ENCODE peak calls at places on chromosomes 4 and X, in seven cellular contexts. One of them, this sample, is unnamed. For H3K4me1, the result is how much of the 10 kb centered on the place peaks cover.

GRCh38 chr4:107939307-107939706 is 8.0 kb downstream of the CYP2U1 start:
- DNase-seq in mammary epithelial cell: peak
- DNase-seq in CD8-positive, alpha-beta memory T cell: no peak
- DNase-seq in aorta: no peak
- DNase-seq in A549: no peak
- DNase-seq in lung: no peak
- DNase-seq in sigmoid colon: no peak
- DNase-seq in this sample: no peak

GRCh38 chr4:185237185-185237584 is 27.8 kb downstream of the SNX25 start:
- DNase-seq in mammary epithelial cell: no peak
- DNase-seq in CD8-positive, alpha-beta memory T cell: no peak
- DNase-seq in aorta: no peak
- DNase-seq in A549: no peak
- DNase-seq in lung: no peak
- DNase-seq in sigmoid colon: no peak
- DNase-seq in this sample: no peak

GRCh38 chr4:105158837-105159236 is 12.2 kb downstream of the TET2 start:
- DNase-seq in mammary epithelial cell: no peak
- DNase-seq in CD8-positive, alpha-beta memory T cell: no peak
- DNase-seq in aorta: peak
- DNase-seq in A549: no peak
- DNase-seq in lung: peak
- DNase-seq in sigmoid colon: peak
- DNase-seq in this sample: no peak

GRCh38 chrX:115968436-115969252 is 201.9 kb upstream of the AGTR2 start:
- DNase-seq in mammary epithelial cell: peak
- DNase-seq in CD8-positive, alpha-beta memory T cell: no peak
- DNase-seq in aorta: peak
- DNase-seq in A549: peak
- DNase-seq in lung: peak
- DNase-seq in sigmoid colon: peak
- DNase-seq in this sample: no peak

GRCh38 chrX:129788527-129788926 is 8.8 kb downstream of the SASH3 start:
- DNase-seq in mammary epithelial cell: no peak
- DNase-seq in CD8-positive, alpha-beta memory T cell: no peak
- DNase-seq in aorta: no peak
- DNase-seq in A549: no peak
- DNase-seq in lung: no peak
- DNase-seq in sigmoid colon: peak
- DNase-seq in this sample: no peak

GRCh38 chrX:52558140-52558539 is 41.3 kb upstream of the XAGE1B start:
- DNase-seq in mammary epithelial cell: no peak
- DNase-seq in CD8-positive, alpha-beta memory T cell: no peak
- DNase-seq in aorta: no peak
- DNase-seq in A549: no peak
- DNase-seq in lung: no peak
- DNase-seq in sigmoid colon: no peak
- DNase-seq in this sample: no peak

GRCh38 chr4:71095141-71095939 is 101.9 kb downstream of the DCK start:
- DNase-seq in mammary epithelial cell: no peak
- DNase-seq in CD8-positive, alpha-beta memory T cell: no peak
- DNase-seq in aorta: no peak
- DNase-seq in A549: no peak
- DNase-seq in lung: no peak
- DNase-seq in sigmoid colon: no peak
- DNase-seq in this sample: no peak

GRCh38 chr4:25938251-25939186 is 24.5 kb downstream of the SMIM20 start:
- DNase-seq in mammary epithelial cell: peak
- DNase-seq in CD8-positive, alpha-beta memory T cell: no peak
- DNase-seq in aorta: no peak
- DNase-seq in A549: no peak
- DNase-seq in lung: no peak
- DNase-seq in sigmoid colon: no peak
- DNase-seq in this sample: no peak

GRCh38 chr4:55356991-55357461 is 11.0 kb downstream of the SRD5A3 start:
- DNase-seq in mammary epithelial cell: no peak
- DNase-seq in CD8-positive, alpha-beta memory T cell: no peak
- DNase-seq in aorta: no peak
- DNase-seq in A549: no peak
- DNase-seq in lung: peak
- DNase-seq in sigmoid colon: no peak
- DNase-seq in this sample: no peak

GRCh38 chrX:145213504-145213903 is 33.8 kb upstream of the SPANXN1 start:
- DNase-seq in mammary epithelial cell: peak
- DNase-seq in CD8-positive, alpha-beta memory T cell: no peak
- DNase-seq in aorta: no peak
- DNase-seq in A549: no peak
- DNase-seq in lung: no peak
- DNase-seq in sigmoid colon: no peak
- DNase-seq in this sample: no peak

GRCh38 chrX:123830309-123830708 is 29.5 kb upstream of the XIAP start:
- DNase-seq in mammary epithelial cell: peak
- DNase-seq in CD8-positive, alpha-beta memory T cell: no peak
- DNase-seq in aorta: peak
- DNase-seq in A549: peak
- DNase-seq in lung: peak
- DNase-seq in sigmoid colon: no peak
- DNase-seq in this sample: peak

GRCh38 chr4:95165926-95166524 is 382.7 kb downstream of the UNC5C start:
- DNase-seq in mammary epithelial cell: peak
- DNase-seq in CD8-positive, alpha-beta memory T cell: no peak
- DNase-seq in aorta: no peak
- DNase-seq in A549: peak
- DNase-seq in lung: peak
- DNase-seq in sigmoid colon: no peak
- DNase-seq in this sample: no peak

GRCh38 chrX:26851981-26852380 is 611.2 kb downstream of the PPP4R3C start:
- DNase-seq in mammary epithelial cell: peak
- DNase-seq in CD8-positive, alpha-beta memory T cell: no peak
- DNase-seq in aorta: no peak
- DNase-seq in A549: no peak
- DNase-seq in lung: no peak
- DNase-seq in sigmoid colon: no peak
- DNase-seq in this sample: no peak

GRCh38 chrX:25737540-25737939 is 400.6 kb upstream of the MAGEB18 start:
- DNase-seq in mammary epithelial cell: no peak
- DNase-seq in CD8-positive, alpha-beta memory T cell: no peak
- DNase-seq in aorta: no peak
- DNase-seq in A549: no peak
- DNase-seq in lung: no peak
- DNase-seq in sigmoid colon: no peak
- DNase-seq in this sample: no peak

GRCh38 chr4:163269156-163269555 is 63.2 kb downstream of the NPY1R start:
- DNase-seq in mammary epithelial cell: no peak
- DNase-seq in CD8-positive, alpha-beta memory T cell: no peak
- DNase-seq in aorta: no peak
- DNase-seq in A549: no peak
- DNase-seq in lung: no peak
- DNase-seq in sigmoid colon: no peak
- DNase-seq in this sample: no peak

GRCh38 chr4:174592256-174592984 is 70.1 kb upstream of the HPGD start:
- DNase-seq in mammary epithelial cell: no peak
- DNase-seq in CD8-positive, alpha-beta memory T cell: no peak
- DNase-seq in aorta: no peak
- DNase-seq in A549: no peak
- DNase-seq in lung: no peak
- DNase-seq in sigmoid colon: no peak
- DNase-seq in this sample: no peak

GRCh38 chr4:41268024-41268423 is 11.3 kb downstream of the UCHL1 start:
- DNase-seq in mammary epithelial cell: no peak
- DNase-seq in CD8-positive, alpha-beta memory T cell: no peak
- DNase-seq in aorta: no peak
- DNase-seq in A549: no peak
- DNase-seq in lung: no peak
- DNase-seq in sigmoid colon: no peak
- DNase-seq in this sample: no peak

GRCh38 chr4:176631611-176632010 is 161.1 kb downstream of the VEGFC start:
- DNase-seq in mammary epithelial cell: no peak
- DNase-seq in CD8-positive, alpha-beta memory T cell: no peak
- DNase-seq in aorta: no peak
- DNase-seq in A549: no peak
- DNase-seq in lung: no peak
- DNase-seq in sigmoid colon: no peak
- DNase-seq in this sample: no peak

GRCh38 chr4:109729155-109729562 is 711 bp downstream of the PLA2G12A start:
- DNase-seq in mammary epithelial cell: peak
- DNase-seq in CD8-positive, alpha-beta memory T cell: no peak
- DNase-seq in aorta: no peak
- DNase-seq in A549: peak
- DNase-seq in lung: peak
- DNase-seq in sigmoid colon: no peak
- DNase-seq in this sample: no peak

GRCh38 chrX:129771266-129771995 is 8.3 kb upstream of the SASH3 start:
- DNase-seq in mammary epithelial cell: no peak
- DNase-seq in CD8-positive, alpha-beta memory T cell: no peak
- DNase-seq in aorta: no peak
- DNase-seq in A549: no peak
- DNase-seq in lung: no peak
- DNase-seq in sigmoid colon: no peak
- DNase-seq in this sample: no peak

GRCh38 chr4:75673959-75674328 is 733 bp upstream of the G3BP2 start:
- DNase-seq in mammary epithelial cell: no peak
- DNase-seq in CD8-positive, alpha-beta memory T cell: no peak
- DNase-seq in aorta: no peak
- DNase-seq in A549: no peak
- DNase-seq in lung: no peak
- DNase-seq in sigmoid colon: no peak
- DNase-seq in this sample: no peak

GRCh38 chrX:118724775-118725174 is 2.6 kb upstream of the IL13RA1 start:
- DNase-seq in mammary epithelial cell: no peak
- DNase-seq in CD8-positive, alpha-beta memory T cell: no peak
- DNase-seq in aorta: no peak
- DNase-seq in A549: peak
- DNase-seq in lung: no peak
- DNase-seq in sigmoid colon: no peak
- DNase-seq in this sample: no peak

GRCh38 chr4:10879411-10880110 is 195.0 kb upstream of the CLNK start:
- DNase-seq in mammary epithelial cell: peak
- DNase-seq in CD8-positive, alpha-beta memory T cell: no peak
- DNase-seq in aorta: no peak
- DNase-seq in A549: no peak
- DNase-seq in lung: no peak
- DNase-seq in sigmoid colon: no peak
- DNase-seq in this sample: no peak

GRCh38 chrX:37746268-37746931 is 33.5 kb upstream of the CYBB start:
- DNase-seq in mammary epithelial cell: peak
- DNase-seq in CD8-positive, alpha-beta memory T cell: no peak
- DNase-seq in aorta: no peak
- DNase-seq in A549: no peak
- DNase-seq in lung: no peak
- DNase-seq in sigmoid colon: no peak
- DNase-seq in this sample: no peak

GRCh38 chr4:102824398-102824797 is 3.0 kb downstream of the UBE2D3 start:
- DNase-seq in mammary epithelial cell: no peak
- DNase-seq in CD8-positive, alpha-beta memory T cell: no peak
- DNase-seq in aorta: no peak
- DNase-seq in A549: no peak
- DNase-seq in lung: no peak
- DNase-seq in sigmoid colon: no peak
- DNase-seq in this sample: no peak
- H3K4me1 ChIP-seq in mammary epithelial cell: under half
- H3K4me1 ChIP-seq in CD8-positive, alpha-beta memory T cell: half or more
- H3K4me1 ChIP-seq in aorta: under half
- H3K4me1 ChIP-seq in A549: half or more
- H3K4me1 ChIP-seq in lung: under half
- H3K4me1 ChIP-seq in sigmoid colon: half or more
- H3K4me1 ChIP-seq in this sample: half or more

DNA sequence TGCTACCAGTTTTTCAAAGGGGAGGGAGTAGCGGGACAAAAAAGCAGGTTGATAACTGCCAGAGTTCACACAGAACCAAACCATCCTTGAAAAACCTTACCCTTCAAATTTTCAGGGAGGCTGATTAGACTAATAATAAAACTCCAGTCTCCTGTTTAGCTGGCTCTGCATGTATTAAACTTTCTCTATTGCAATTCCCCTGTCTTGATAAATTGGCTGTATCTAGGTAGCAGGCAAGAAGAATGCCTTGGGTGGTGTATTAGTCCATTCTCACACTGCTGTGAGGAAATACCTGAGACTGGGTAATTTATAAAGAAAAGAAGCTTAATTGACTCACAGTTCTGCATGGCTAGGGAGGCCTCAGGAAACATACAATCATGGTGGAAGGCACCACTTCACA is 18.1 kb upstream of the PLP1 start:
- DNase-seq in mammary epithelial cell: no peak
- DNase-seq in CD8-positive, alpha-beta memory T cell: no peak
- DNase-seq in aorta: no peak
- DNase-seq in A549: no peak
- DNase-seq in lung: no peak
- DNase-seq in sigmoid colon: no peak
- DNase-seq in this sample: no peak
- H3K4me1 ChIP-seq in mammary epithelial cell: under half
- H3K4me1 ChIP-seq in CD8-positive, alpha-beta memory T cell: under half
- H3K4me1 ChIP-seq in aorta: under half
- H3K4me1 ChIP-seq in A549: under half
- H3K4me1 ChIP-seq in lung: under half
- H3K4me1 ChIP-seq in sigmoid colon: under half
- H3K4me1 ChIP-seq in this sample: under half

DNA sequence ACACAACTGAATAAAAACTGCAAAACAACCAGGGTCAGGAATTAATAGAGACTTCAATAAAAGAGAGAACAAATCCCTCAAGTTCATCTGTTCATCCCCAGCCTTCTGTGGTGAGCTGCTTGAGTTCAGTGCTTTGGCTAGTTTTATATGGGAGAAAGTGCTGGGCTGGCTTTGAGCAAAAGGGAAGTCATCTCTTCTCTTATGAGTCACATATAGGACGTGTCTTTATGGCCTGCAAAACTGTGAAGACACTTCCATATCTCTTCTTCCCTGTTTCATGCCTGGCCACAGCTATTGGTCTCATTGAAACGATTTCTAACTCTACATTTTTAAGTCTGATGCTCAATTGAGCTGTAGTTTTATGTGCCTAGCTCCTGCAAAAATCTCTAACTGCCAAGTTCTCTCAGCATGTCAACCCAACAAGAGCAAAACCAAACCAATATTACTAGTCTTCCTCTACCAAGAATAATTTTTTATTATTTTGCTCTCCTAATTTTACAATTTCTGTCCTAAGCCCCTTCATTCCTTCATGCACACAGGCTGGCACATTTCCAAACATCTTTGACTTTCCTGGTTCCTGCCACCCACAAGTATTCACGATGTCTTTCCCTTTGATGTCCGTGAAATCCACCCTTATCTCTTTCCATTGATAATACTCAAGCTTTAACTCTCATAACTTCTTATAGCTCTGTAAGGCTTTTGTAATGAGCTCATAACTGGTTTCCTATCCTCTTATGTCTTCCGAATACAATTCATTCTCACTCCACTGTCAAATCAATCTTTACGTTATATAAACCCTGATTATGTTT is 165.3 kb downstream of the BTC start:
- DNase-seq in mammary epithelial cell: no peak
- DNase-seq in CD8-positive, alpha-beta memory T cell: no peak
- DNase-seq in aorta: no peak
- DNase-seq in A549: no peak
- DNase-seq in lung: no peak
- DNase-seq in sigmoid colon: no peak
- DNase-seq in this sample: no peak
- H3K4me1 ChIP-seq in mammary epithelial cell: half or more
- H3K4me1 ChIP-seq in CD8-positive, alpha-beta memory T cell: under half
- H3K4me1 ChIP-seq in aorta: under half
- H3K4me1 ChIP-seq in A549: half or more
- H3K4me1 ChIP-seq in lung: under half
- H3K4me1 ChIP-seq in sigmoid colon: under half
- H3K4me1 ChIP-seq in this sample: under half

GRCh38 chr4:6917445-6918241 is 8.0 kb downstream of the TBC1D14 start:
- DNase-seq in mammary epithelial cell: no peak
- DNase-seq in CD8-positive, alpha-beta memory T cell: no peak
- DNase-seq in aorta: peak
- DNase-seq in A549: peak
- DNase-seq in lung: peak
- DNase-seq in sigmoid colon: peak
- DNase-seq in this sample: no peak
- H3K4me1 ChIP-seq in mammary epithelial cell: under half
- H3K4me1 ChIP-seq in CD8-positive, alpha-beta memory T cell: half or more
- H3K4me1 ChIP-seq in aorta: under half
- H3K4me1 ChIP-seq in A549: under half
- H3K4me1 ChIP-seq in lung: under half
- H3K4me1 ChIP-seq in sigmoid colon: under half
- H3K4me1 ChIP-seq in this sample: under half

This sample was measured in RWPE2.